ENCODE peak calls at places on chromosomes 13 and 19, in four cellular contexts. One of them, this sample, is unnamed.

GRCh38 chr13:89375839-89376238 is 1704.7 kb downstream of the SLITRK5 start:
- DNase-seq in tibial nerve: no peak
- DNase-seq in AG09309: no peak
- DNase-seq in effector memory CD4-positive, alpha-beta T cell: no peak
- DNase-seq in this sample: peak; percentile 78

GRCh38 chr13:52812941-52813340 is 35.5 kb downstream of the PCDH8 start:
- DNase-seq in AG09309: no peak
- DNase-seq in effector memory CD4-positive, alpha-beta T cell: no peak
- DNase-seq in tibial nerve: no peak
- DNase-seq in this sample: no peak

GRCh38 chr13:113179374-113180230 is 21.2 kb downstream of the PROZ start:
- DNase-seq in tibial nerve: no peak
- DNase-seq in effector memory CD4-positive, alpha-beta T cell: no peak
- DNase-seq in AG09309: no peak
- DNase-seq in this sample: peak; percentile 54

GRCh38 chr13:93298741-93299140 is 72.1 kb downstream of the GPC6 start:
- DNase-seq in AG09309: peak; percentile 21
- DNase-seq in tibial nerve: no peak
- DNase-seq in effector memory CD4-positive, alpha-beta T cell: no peak
- DNase-seq in this sample: no peak

GRCh38 chr13:52158629-52159158 is 703 bp downstream of the NEK3 start:
- DNase-seq in AG09309: no peak
- DNase-seq in tibial nerve: no peak
- DNase-seq in effector memory CD4-positive, alpha-beta T cell: no peak
- DNase-seq in this sample: peak; percentile 3

GRCh38 chr19:35013820-35014754 is 14.0 kb downstream of the GRAMD1A start:
- DNase-seq in AG09309: no peak
- DNase-seq in effector memory CD4-positive, alpha-beta T cell: peak; percentile 63
- DNase-seq in tibial nerve: no peak
- DNase-seq in this sample: no peak

GRCh38 chr19:29884466-29884865 is 57.6 kb upstream of the URI1 start:
- DNase-seq in effector memory CD4-positive, alpha-beta T cell: no peak
- DNase-seq in AG09309: no peak
- DNase-seq in tibial nerve: no peak
- DNase-seq in this sample: no peak

GRCh38 chr13:109707044-109707794 is 79.2 kb downstream of the IRS2 start:
- DNase-seq in AG09309: no peak
- DNase-seq in effector memory CD4-positive, alpha-beta T cell: no peak
- DNase-seq in tibial nerve: no peak
- DNase-seq in this sample: no peak

GRCh38 chr19:40415799-40416198 is 2.6 kb upstream of the PRX start:
- DNase-seq in effector memory CD4-positive, alpha-beta T cell: no peak
- DNase-seq in AG09309: no peak
- DNase-seq in tibial nerve: no peak
- DNase-seq in this sample: no peak

GRCh38 chr19:38725469-38726283 is 18.6 kb downstream of the CAPN12 start:
- DNase-seq in AG09309: no peak
- DNase-seq in effector memory CD4-positive, alpha-beta T cell: no peak
- DNase-seq in tibial nerve: no peak
- DNase-seq in this sample: no peak

GRCh38 chr19:4523306-4524110 is 5.2 kb upstream of the PLIN4 start:
- DNase-seq in AG09309: no peak
- DNase-seq in tibial nerve: no peak
- DNase-seq in effector memory CD4-positive, alpha-beta T cell: no peak
- DNase-seq in this sample: no peak

GRCh38 chr13:42146359-42146758 is 97.9 kb downstream of the DGKH start:
- DNase-seq in effector memory CD4-positive, alpha-beta T cell: no peak
- DNase-seq in tibial nerve: no peak
- DNase-seq in AG09309: no peak
- DNase-seq in this sample: no peak

GRCh38 chr13:75855216-75855615 is 219.1 kb downstream of the LMO7 start:
- DNase-seq in effector memory CD4-positive, alpha-beta T cell: no peak
- DNase-seq in tibial nerve: no peak
- DNase-seq in AG09309: no peak
- DNase-seq in this sample: no peak

GRCh38 chr19:39188960-39189359 is 7.8 kb upstream of the NCCRP1 start:
- DNase-seq in AG09309: no peak
- DNase-seq in tibial nerve: no peak
- DNase-seq in effector memory CD4-positive, alpha-beta T cell: no peak
- DNase-seq in this sample: no peak

GRCh38 chr13:101520672-101521071 is 68.2 kb downstream of the ITGBL1 start:
- DNase-seq in tibial nerve: no peak
- DNase-seq in AG09309: no peak
- DNase-seq in effector memory CD4-positive, alpha-beta T cell: no peak
- DNase-seq in this sample: peak; percentile 34

GRCh38 chr13:25352230-25352629 is 19.5 kb upstream of the ATP8A2 start:
- DNase-seq in effector memory CD4-positive, alpha-beta T cell: no peak
- DNase-seq in AG09309: no peak
- DNase-seq in tibial nerve: no peak
- DNase-seq in this sample: no peak

GRCh38 chr13:25213716-25214115 is 41.6 kb upstream of the AMER2 start:
- DNase-seq in tibial nerve: no peak
- DNase-seq in effector memory CD4-positive, alpha-beta T cell: no peak
- DNase-seq in AG09309: no peak
- DNase-seq in this sample: no peak

GRCh38 chr19:46068345-46069258 is 27.8 kb upstream of the IGFL4 start:
- DNase-seq in AG09309: peak; percentile 77
- DNase-seq in tibial nerve: no peak
- DNase-seq in effector memory CD4-positive, alpha-beta T cell: no peak
- DNase-seq in this sample: peak; percentile 90

GRCh38 chr13:75021151-75021550 is 460.8 kb downstream of the TBC1D4 start:
- DNase-seq in tibial nerve: no peak
- DNase-seq in effector memory CD4-positive, alpha-beta T cell: no peak
- DNase-seq in AG09309: no peak
- DNase-seq in this sample: no peak

GRCh38 chr19:20271215-20271926 is 104.4 kb downstream of the ZNF486 start:
- DNase-seq in AG09309: no peak
- DNase-seq in effector memory CD4-positive, alpha-beta T cell: no peak
- DNase-seq in tibial nerve: no peak
- DNase-seq in this sample: no peak

GRCh38 chr13:28059214-28059613 is 41.2 kb downstream of the FLT3 start:
- DNase-seq in effector memory CD4-positive, alpha-beta T cell: peak; percentile 11
- DNase-seq in AG09309: no peak
- DNase-seq in tibial nerve: no peak
- DNase-seq in this sample: no peak

GRCh38 chr19:39409207-39409885 is 2.7 kb downstream of the ZFP36 start:
- DNase-seq in AG09309: no peak
- DNase-seq in effector memory CD4-positive, alpha-beta T cell: peak; percentile 88
- DNase-seq in tibial nerve: peak; percentile 91
- DNase-seq in this sample: no peak

GRCh38 chr19:48206402-48207093 is 36.1 kb downstream of the ZSWIM9 start:
- DNase-seq in AG09309: no peak
- DNase-seq in effector memory CD4-positive, alpha-beta T cell: no peak
- DNase-seq in tibial nerve: no peak
- DNase-seq in this sample: no peak

GRCh38 chr13:111927181-111927540 is 139.8 kb upstream of the SOX1 start:
- DNase-seq in tibial nerve: no peak
- DNase-seq in effector memory CD4-positive, alpha-beta T cell: no peak
- DNase-seq in AG09309: no peak
- DNase-seq in this sample: no peak

GRCh38 chr13:76711515-76712182 is 174.6 kb downstream of the KCTD12 start:
- DNase-seq in tibial nerve: no peak
- DNase-seq in AG09309: peak; percentile 84
- DNase-seq in effector memory CD4-positive, alpha-beta T cell: no peak
- DNase-seq in this sample: peak; percentile 88

GRCh38 chr13:43985437-43986051 is 105.8 kb downstream of the LACC1 start:
- DNase-seq in AG09309: no peak
- DNase-seq in tibial nerve: no peak
- DNase-seq in effector memory CD4-positive, alpha-beta T cell: no peak
- DNase-seq in this sample: no peak

GRCh38 chr13:28138012-28138755 is at the start of gene PAN3:
- DNase-seq in tibial nerve: peak; percentile 81
- DNase-seq in AG09309: peak; percentile 52
- DNase-seq in effector memory CD4-positive, alpha-beta T cell: peak; percentile 90
- DNase-seq in this sample: peak; percentile 80

GRCh38 chr19:45469835-45470146 is 2.0 kb downstream of the FOSB start:
- DNase-seq in effector memory CD4-positive, alpha-beta T cell: no peak
- DNase-seq in tibial nerve: peak; percentile 86
- DNase-seq in AG09309: no peak
- DNase-seq in this sample: no peak

GRCh38 chr19:56217039-56217949 is 15.2 kb downstream of the ZSCAN5C start:
- DNase-seq in tibial nerve: no peak
- DNase-seq in effector memory CD4-positive, alpha-beta T cell: no peak
- DNase-seq in AG09309: peak; percentile 1
- DNase-seq in this sample: no peak

DNA sequence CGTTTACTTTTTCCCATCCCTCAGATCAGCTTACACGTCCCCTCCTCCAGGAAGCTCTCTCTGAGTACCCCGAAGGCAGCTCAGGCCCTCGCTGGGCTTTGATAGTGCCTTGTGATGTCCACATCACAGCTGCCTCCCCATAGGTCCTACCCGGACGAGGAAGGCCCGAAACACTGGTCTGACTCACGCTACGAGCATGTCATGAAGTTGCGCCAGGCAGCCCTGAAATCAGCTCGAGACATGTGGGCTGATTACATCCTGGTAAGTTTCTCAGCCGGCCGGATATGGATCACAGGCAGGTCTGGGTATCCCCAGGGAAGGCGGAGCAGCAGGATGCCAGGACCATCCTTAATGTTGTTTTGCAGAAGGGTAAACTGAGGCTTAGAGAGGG is 4.8 kb downstream of the COLGALT1 start:
- DNase-seq in effector memory CD4-positive, alpha-beta T cell: no peak
- DNase-seq in AG09309: peak; percentile 87
- DNase-seq in tibial nerve: no peak
- DNase-seq in this sample: no peak
- H3K4me3 ChIP-seq in effector memory CD4-positive, alpha-beta T cell: no peak overlapping the region
- H3K4me3 ChIP-seq in AG09309: no peak overlapping the region
- H3K4me3 ChIP-seq in tibial nerve: no peak overlapping the region
- H3K4me3 ChIP-seq in this sample: no peak overlapping the region

GRCh38 chr19:49441960-49442350 is 628 bp upstream of the SLC17A7 start:
- DNase-seq in effector memory CD4-positive, alpha-beta T cell: no peak
- DNase-seq in tibial nerve: no peak
- DNase-seq in AG09309: no peak
- DNase-seq in this sample: no peak
- H3K4me3 ChIP-seq in effector memory CD4-positive, alpha-beta T cell: no peak overlapping the region
- H3K4me3 ChIP-seq in tibial nerve: peak overlapping the region; percentile 58
- H3K4me3 ChIP-seq in AG09309: no peak overlapping the region
- H3K4me3 ChIP-seq in this sample: no peak overlapping the region

DNA sequence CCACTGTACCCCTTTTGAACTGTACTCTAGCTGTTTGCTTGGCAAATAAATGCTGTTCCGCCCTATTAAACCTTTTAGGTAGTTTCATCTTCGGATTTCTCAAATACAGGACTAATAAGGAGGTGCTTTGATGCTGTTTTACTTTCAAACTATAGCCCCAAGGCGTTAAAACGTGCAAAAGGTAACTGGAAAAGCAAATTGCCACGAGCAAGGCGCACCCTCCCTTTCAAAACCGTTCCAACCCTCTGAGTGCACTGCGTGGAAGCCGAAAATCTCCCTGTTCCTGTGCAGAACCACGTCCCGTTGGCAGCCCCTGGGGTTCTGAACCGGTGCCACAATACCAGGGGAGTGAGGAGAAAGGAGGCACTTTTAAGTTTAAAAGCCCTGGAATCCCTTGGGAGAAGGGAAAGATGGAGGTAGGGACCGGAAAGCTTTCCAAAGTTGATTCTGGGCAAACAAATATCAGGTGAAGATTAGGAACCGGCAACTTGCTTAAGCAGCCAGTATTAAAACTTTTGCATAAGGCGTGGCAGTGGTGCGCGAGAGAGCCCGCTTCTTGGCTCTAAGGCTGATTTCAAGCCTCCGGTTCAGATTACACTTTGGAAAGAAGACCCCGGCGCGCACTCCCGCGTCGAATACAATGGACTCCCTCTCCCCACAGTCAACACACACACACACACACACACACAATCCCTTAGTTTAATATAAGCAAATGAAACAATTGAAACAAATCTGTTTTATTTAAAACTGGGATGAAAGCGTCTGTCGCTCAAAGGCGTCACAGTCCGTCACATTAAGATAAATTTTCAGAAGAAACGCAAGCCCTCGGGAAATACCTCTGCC is 9.5 kb downstream of the POU4F1 start:
- DNase-seq in tibial nerve: no peak
- DNase-seq in AG09309: no peak
- DNase-seq in effector memory CD4-positive, alpha-beta T cell: no peak
- DNase-seq in this sample: no peak
- H3K4me3 ChIP-seq in tibial nerve: no peak overlapping the region
- H3K4me3 ChIP-seq in AG09309: no peak overlapping the region
- H3K4me3 ChIP-seq in effector memory CD4-positive, alpha-beta T cell: no peak overlapping the region
- H3K4me3 ChIP-seq in this sample: no peak overlapping the region

DNA sequence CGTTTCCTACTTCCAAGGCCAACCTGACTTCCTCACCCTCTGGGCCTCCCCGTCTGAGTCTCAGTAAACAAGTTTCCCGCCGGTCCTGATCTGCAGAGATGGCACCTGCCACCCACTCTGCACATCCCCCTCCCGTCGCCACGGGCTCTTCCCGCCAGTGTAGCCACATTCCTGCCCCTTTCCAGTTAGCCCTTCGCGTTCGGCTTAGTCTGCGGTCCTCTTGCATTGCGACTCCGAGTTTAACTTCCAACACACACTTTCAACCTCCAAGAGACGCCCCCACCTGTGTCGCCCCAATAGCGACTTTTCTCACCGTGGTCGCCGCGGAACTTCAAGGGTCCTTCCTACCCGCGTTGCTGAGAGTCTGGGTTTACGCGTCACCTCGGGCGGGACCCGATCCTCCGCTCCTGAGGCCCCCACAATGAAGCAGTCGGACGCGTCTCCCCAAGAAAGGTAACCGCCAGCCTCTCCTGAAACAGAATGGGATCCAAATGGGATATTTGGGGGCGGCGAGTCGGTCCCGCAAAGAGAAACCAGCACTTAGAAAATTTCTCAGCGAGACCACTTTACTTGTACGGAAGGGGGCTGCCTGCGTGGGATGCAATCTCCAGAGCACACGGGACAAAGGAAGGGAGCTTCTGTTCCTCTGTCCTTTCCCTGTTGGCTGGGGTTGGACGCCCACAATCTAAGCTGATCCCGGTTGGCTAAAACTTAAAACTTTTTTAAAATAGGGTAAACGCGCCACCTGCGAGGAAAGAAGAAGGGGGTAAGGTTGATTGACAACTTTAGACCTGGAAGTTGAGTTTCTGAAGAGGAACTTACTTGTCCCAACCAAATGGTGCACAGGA is 1.0 kb upstream of the BSG start:
- DNase-seq in AG09309: no peak
- DNase-seq in effector memory CD4-positive, alpha-beta T cell: peak; percentile 49
- DNase-seq in tibial nerve: no peak
- DNase-seq in this sample: no peak
- H3K4me3 ChIP-seq in AG09309: peak overlapping the region; percentile 53
- H3K4me3 ChIP-seq in effector memory CD4-positive, alpha-beta T cell: peak overlapping the region; percentile 42
- H3K4me3 ChIP-seq in tibial nerve: peak overlapping the region; percentile 87
- H3K4me3 ChIP-seq in this sample: peak overlapping the region; percentile 94

This sample was measured in astrocyte of the cerebellum.